ENCODE peak calls at places on chromosomes 7 and 10, in ten cellular contexts. Z is BJ; G is RWPE2; E is suprapubic skin; P is cardiac muscle cell; C is CD8-positive, alpha-beta T cell; X is stomach; S is fibroblast of lung; J is uterus; Q is dorsolateral prefrontal cortex. A is an unnamed sample.

GRCh38 chr7:2862831-2863361 is 18.8 kb upstream of the GNA12 start:
- DNase-seq in Z (no peak), G (no peak), E (no peak), P (no peak), C (peak; percentile 17), X (no peak), S (peak; percentile 95), J (peak; percentile 31), Q (no peak), A (no peak)

GRCh38 chr7:131525820-131526219 is 30.6 kb downstream of the PODXL start:
- DNase-seq in Z (no peak), G (no peak), E (no peak), P (no peak), C (no peak), X (no peak), S (no peak), J (no peak), Q (no peak), A (no peak)

GRCh38 chr7:158567153-158567603 is 20.4 kb downstream of the PTPRN2 start:
- DNase-seq in Z (no peak), G (no peak), E (no peak), P (no peak), C (no peak), X (peak; percentile 59), S (no peak), J (no peak), Q (no peak), A (no peak)

GRCh38 chr7:45595809-45596664 is 21.9 kb downstream of the ADCY1 start:
- DNase-seq in Z (no peak), G (peak; percentile 29), E (peak; percentile 35), P (no peak), C (no peak), X (peak; percentile 16), S (no peak), J (no peak), Q (peak; percentile 1), A (peak; percentile 63)

GRCh38 chr10:86087716-86088115 is 278.9 kb downstream of the GRID1 start:
- DNase-seq in Z (no peak), G (no peak), E (no peak), P (no peak), C (no peak), X (peak; percentile 16), S (no peak), J (no peak), Q (no peak), A (peak; percentile 25)

GRCh38 chr10:44648691-44649090 is 262.4 kb upstream of the TMEM72 start:
- DNase-seq in Z (no peak), G (no peak), E (no peak), P (no peak), C (no peak), X (no peak), S (no peak), J (no peak), Q (no peak), A (no peak)

GRCh38 chr10:122421054-122421625 is 33.3 kb upstream of the ARMS2 start:
- DNase-seq in Z (peak; percentile 68), G (no peak), E (no peak), P (no peak), C (no peak), X (no peak), S (no peak), J (no peak), Q (no peak), A (no peak)

GRCh38 chr7:744854-745430 is 17.9 kb upstream of the PRKAR1B start:
- DNase-seq in Z (no peak), G (no peak), E (no peak), P (no peak), C (no peak), X (no peak), S (no peak), J (no peak), Q (no peak), A (peak; percentile 36)

GRCh38 chr10:22318772-22319171 is 2.1 kb upstream of the BMI1 start:
- DNase-seq in Z (no peak), G (no peak), E (no peak), P (no peak), C (no peak), X (no peak), S (no peak), J (no peak), Q (no peak), A (no peak)

GRCh38 chr10:22317121-22317370 is 858 bp downstream of the COMMD3 start:
- DNase-seq in Z (no peak), G (no peak), E (no peak), P (no peak), C (peak; percentile 32), X (no peak), S (no peak), J (no peak), Q (peak; percentile 9), A (no peak)

GRCh38 chr10:22316286-22317120 is at the start of gene COMMD3:
- DNase-seq in Z (no peak), G (peak; percentile 82), E (peak; percentile 95), P (peak; percentile 92), C (peak; percentile 80), X (peak; percentile 87), S (peak; percentile 88), J (peak; percentile 88), Q (peak; percentile 81), A (peak; percentile 96)

GRCh38 chr10:22319559-22320558 is 1.0 kb upstream of the BMI1 start:
- DNase-seq in Z (no peak), G (no peak), E (no peak), P (no peak), C (no peak), X (no peak), S (no peak), J (no peak), Q (no peak), A (no peak)

GRCh38 chr10:22317771-22318565 is 1.8 kb downstream of the COMMD3 start:
- DNase-seq in Z (no peak), G (no peak), E (no peak), P (no peak), C (no peak), X (no peak), S (no peak), J (no peak), Q (no peak), A (no peak)
- H3K4me3 ChIP-seq in Z (no peak overlapping the region), G (no peak overlapping the region), E (no peak overlapping the region), P (no peak overlapping the region), C (no peak overlapping the region), X (no peak overlapping the region), S (peak overlapping the region; percentile 90), J (no peak overlapping the region), Q (no peak overlapping the region), A (peak overlapping the region; percentile 8)

DNA sequence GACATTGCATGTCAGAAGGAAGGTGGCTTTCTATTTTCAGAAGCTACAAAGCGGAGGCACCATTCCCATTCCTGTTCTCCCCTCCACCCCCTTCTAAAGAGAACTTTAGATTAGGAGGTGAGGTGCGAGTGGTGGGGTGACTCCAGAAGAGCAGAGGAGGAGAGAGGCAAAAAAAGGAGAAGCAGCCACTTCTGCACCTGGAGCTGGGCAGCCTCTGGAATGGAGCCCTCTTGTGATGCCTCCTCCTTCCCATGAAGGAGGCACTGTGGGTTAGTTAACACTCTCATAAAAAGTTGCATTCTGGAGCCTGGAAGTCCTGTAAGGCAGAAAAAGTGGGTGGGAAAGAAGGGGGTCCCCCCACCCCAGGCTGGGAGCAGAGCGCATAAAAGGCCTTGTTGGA is 4.8 kb downstream of the PTF1A start:
- DNase-seq in Z (no peak), G (no peak), E (no peak), P (no peak), C (no peak), X (no peak), S (no peak), J (no peak), Q (no peak), A (no peak)
- H3K27me3 ChIP-seq in Z (peaks cover 45% of the 10 kb centered on the region), G (peaks cover 95% of the 10 kb centered on the region), E (peaks cover 100% of the 10 kb centered on the region), P (peaks cover 100% of the 10 kb centered on the region), C (no peaks in the 10 kb centered on the region), X (peaks cover 37% of the 10 kb centered on the region), S (peaks cover 32% of the 10 kb centered on the region), J (peaks cover 23% of the 10 kb centered on the region), Q (peaks cover 99% of the 10 kb centered on the region), A (peaks cover 84% of the 10 kb centered on the region)

GRCh38 chr10:69241575-69241974 is 21.4 kb downstream of the HKDC1 start:
- DNase-seq in Z (no peak), G (no peak), E (no peak), P (no peak), C (no peak), X (no peak), S (peak; percentile 80), J (no peak), Q (no peak), A (peak; percentile 24)

GRCh38 chr10:69240455-69240854 is 20.3 kb downstream of the HKDC1 start:
- DNase-seq in Z (no peak), G (no peak), E (no peak), P (no peak), C (no peak), X (no peak), S (no peak), J (no peak), Q (no peak), A (peak; percentile 56)

GRCh38 chr10:69242844-69243212 is 22.7 kb downstream of the HKDC1 start:
- DNase-seq in Z (no peak), G (no peak), E (no peak), P (no peak), C (no peak), X (no peak), S (peak; percentile 35), J (no peak), Q (peak; percentile 23), A (peak; percentile 56)

GRCh38 chr10:69243817-69244216 is 23.7 kb downstream of the HKDC1 start:
- DNase-seq in Z (no peak), G (no peak), E (no peak), P (no peak), C (no peak), X (no peak), S (no peak), J (no peak), Q (no peak), A (peak; percentile 51)

GRCh38 chr10:69242037-69242843 is 22.1 kb downstream of the HKDC1 start:
- DNase-seq in Z (no peak), G (no peak), E (no peak), P (no peak), C (no peak), X (no peak), S (peak; percentile 65), J (no peak), Q (no peak), A (peak; percentile 16)
- TF ChIP-seq CTCF in Z (no peak), G (no peak), E (no peak), P (no peak), C (no peak), X (no peak), S (no peak), J (no peak), Q (no peak), A (no peak)

GRCh38 chr7:20330176-20330796 is 414 bp upstream of the ITGB8 start:
- DNase-seq in Z (peak; percentile 65), G (peak; percentile 92), E (peak; percentile 89), P (peak; percentile 76), C (no peak), X (peak; percentile 81), S (peak; percentile 98), J (peak; percentile 91), Q (peak; percentile 39), A (peak; percentile 88)

GRCh38 chr7:20328027-20328426 is 2.7 kb upstream of the ITGB8 start:
- DNase-seq in Z (no peak), G (no peak), E (no peak), P (no peak), C (no peak), X (no peak), S (no peak), J (no peak), Q (no peak), A (no peak)

GRCh38 chr7:20327047-20327446 is 3.7 kb upstream of the ITGB8 start:
- DNase-seq in Z (no peak), G (no peak), E (no peak), P (no peak), C (no peak), X (no peak), S (peak; percentile 90), J (no peak), Q (no peak), A (no peak)

GRCh38 chr7:20329389-20330175 is 1.1 kb upstream of the ITGB8 start:
- DNase-seq in Z (no peak), G (peak; percentile 74), E (no peak), P (peak; percentile 71), C (no peak), X (peak; percentile 59), S (peak; percentile 83), J (peak; percentile 72), Q (peak; percentile 5), A (peak; percentile 74)

GRCh38 chr7:20328692-20329091 is 2.0 kb upstream of the ITGB8 start:
- DNase-seq in Z (no peak), G (no peak), E (no peak), P (no peak), C (no peak), X (no peak), S (no peak), J (no peak), Q (no peak), A (no peak)
- H3K4me3 ChIP-seq in Z (no peak overlapping the region), G (peak overlapping the region; percentile 48), E (no peak overlapping the region), P (no peak overlapping the region), C (no peak overlapping the region), X (no peak overlapping the region), S (no peak overlapping the region), J (no peak overlapping the region), Q (no peak overlapping the region), A (no peak overlapping the region)